ENCODE peak calls at places on chromosomes 5 and 9, in nine cellular contexts. V, E, I, P, W, K, N, A and Z are unnamed samples.

GRCh38 chr5:10456583-10457562 is 15.2 kb downstream of the ROPN1L start:
- DNase-seq in V (no peak), E (no peak), I (no peak), P (peak), W (no peak), K (peak), N (no peak), A (no peak), Z (no peak)

GRCh38 chr9:4857163-4857562 is 64.4 kb downstream of the RCL1 start:
- DNase-seq in V (no peak), E (no peak), I (no peak), P (no peak), W (no peak), K (no peak), N (no peak), A (no peak), Z (no peak)

GRCh38 chr5:143657814-143658395 is 154.1 kb upstream of the HMHB1 start:
- DNase-seq in V (no peak), E (no peak), I (no peak), P (no peak), W (no peak), K (no peak), N (no peak), A (no peak), Z (no peak)

GRCh38 chr9:105157178-105157583 is 87.3 kb upstream of the SLC44A1 start:
- DNase-seq in V (no peak), E (no peak), I (peak), P (peak), W (peak), K (peak), N (peak), A (peak), Z (peak)

GRCh38 chr5:80036621-80037020 is 1.5 kb downstream of the THBS4 start:
- DNase-seq in V (no peak), E (no peak), I (no peak), P (no peak), W (no peak), K (no peak), N (no peak), A (no peak), Z (no peak)

GRCh38 chr5:95446560-95447221 is 55.5 kb downstream of the FAM81B start:
- DNase-seq in V (no peak), E (no peak), I (no peak), P (no peak), W (no peak), K (no peak), N (no peak), A (no peak), Z (no peak)

GRCh38 chr9:106682420-106682819 is 180.5 kb upstream of the ZNF462 start:
- DNase-seq in V (no peak), E (no peak), I (no peak), P (no peak), W (no peak), K (no peak), N (no peak), A (no peak), Z (no peak)

GRCh38 chr9:90141723-90142122 is 500.9 kb downstream of the DIRAS2 start:
- DNase-seq in V (no peak), E (no peak), I (peak), P (no peak), W (no peak), K (no peak), N (no peak), A (no peak), Z (no peak)

GRCh38 chr5:111320953-111321352 is 96.8 kb downstream of the CAMK4 start:
- DNase-seq in V (no peak), E (no peak), I (no peak), P (no peak), W (no peak), K (no peak), N (no peak), A (no peak), Z (no peak)

GRCh38 chr9:133087429-133088145 is 25.8 kb downstream of the CEL start:
- DNase-seq in V (no peak), E (no peak), I (no peak), P (no peak), W (no peak), K (no peak), N (no peak), A (no peak), Z (no peak)

GRCh38 chr9:127021664-127022337 is 100.6 kb downstream of the ANGPTL2 start:
- DNase-seq in V (no peak), E (no peak), I (no peak), P (peak), W (no peak), K (no peak), N (peak), A (peak), Z (no peak)

GRCh38 chr5:123785160-123786001 is 273.4 kb downstream of the CSNK1G3 start:
- DNase-seq in V (no peak), E (no peak), I (no peak), P (peak), W (no peak), K (no peak), N (peak), A (peak), Z (no peak)

GRCh38 chr9:2096376-2096970 is 81.3 kb downstream of the SMARCA2 start:
- DNase-seq in V (no peak), E (no peak), I (no peak), P (no peak), W (no peak), K (no peak), N (no peak), A (no peak), Z (no peak)

GRCh38 chr9:9556865-9557803 is 1055.7 kb downstream of the PTPRD start:
- DNase-seq in V (no peak), E (no peak), I (no peak), P (no peak), W (no peak), K (peak), N (no peak), A (no peak), Z (no peak)

GRCh38 chr9:4489919-4490704 is at the start of gene SLC1A1:
- DNase-seq in V (no peak), E (peak), I (peak), P (peak), W (peak), K (peak), N (no peak), A (peak), Z (no peak)

GRCh38 chr5:31194458-31194808 is 947 bp downstream of the CDH6 start:
- DNase-seq in V (no peak), E (no peak), I (no peak), P (peak), W (no peak), K (no peak), N (no peak), A (no peak), Z (no peak)

GRCh38 chr5:54766748-54767147 is 218.6 kb downstream of the ESM1 start:
- DNase-seq in V (no peak), E (no peak), I (no peak), P (no peak), W (no peak), K (no peak), N (no peak), A (no peak), Z (no peak)

GRCh38 chr9:93263334-93264229 is 79.6 kb downstream of the WNK2 start:
- DNase-seq in V (no peak), E (peak), I (peak), P (no peak), W (no peak), K (peak), N (no peak), A (no peak), Z (no peak)

GRCh38 chr5:399296-400281 is 43.4 kb upstream of the EXOC3 start:
- DNase-seq in V (no peak), E (peak), I (peak), P (peak), W (no peak), K (peak), N (peak), A (peak), Z (no peak)

GRCh38 chr5:126446498-126447224 is 23.5 kb downstream of the GRAMD2B start:
- DNase-seq in V (no peak), E (no peak), I (no peak), P (peak), W (no peak), K (no peak), N (peak), A (peak), Z (no peak)

GRCh38 chr5:16616536-16617271 is at the start of gene RETREG1:
- DNase-seq in V (peak), E (peak), I (peak), P (peak), W (peak), K (peak), N (no peak), A (peak), Z (peak)

GRCh38 chr5:67160985-67161384 is 35.6 kb downstream of the CD180 start:
- DNase-seq in V (peak), E (no peak), I (no peak), P (no peak), W (no peak), K (no peak), N (peak), A (no peak), Z (no peak)

GRCh38 chr9:137310190-137311052 is 8.3 kb upstream of the NRARP start:
- DNase-seq in V (no peak), E (no peak), I (no peak), P (no peak), W (peak), K (peak), N (no peak), A (peak), Z (no peak)

GRCh38 chr5:135458356-135458755 is 6.2 kb upstream of the TIFAB start:
- DNase-seq in V (no peak), E (no peak), I (no peak), P (no peak), W (no peak), K (no peak), N (no peak), A (no peak), Z (no peak)

GRCh38 chr9:124202447-124202971 is 55.2 kb upstream of the NEK6 start:
- DNase-seq in V (peak), E (peak), I (peak), P (peak), W (no peak), K (peak), N (no peak), A (peak), Z (peak)

DNA sequence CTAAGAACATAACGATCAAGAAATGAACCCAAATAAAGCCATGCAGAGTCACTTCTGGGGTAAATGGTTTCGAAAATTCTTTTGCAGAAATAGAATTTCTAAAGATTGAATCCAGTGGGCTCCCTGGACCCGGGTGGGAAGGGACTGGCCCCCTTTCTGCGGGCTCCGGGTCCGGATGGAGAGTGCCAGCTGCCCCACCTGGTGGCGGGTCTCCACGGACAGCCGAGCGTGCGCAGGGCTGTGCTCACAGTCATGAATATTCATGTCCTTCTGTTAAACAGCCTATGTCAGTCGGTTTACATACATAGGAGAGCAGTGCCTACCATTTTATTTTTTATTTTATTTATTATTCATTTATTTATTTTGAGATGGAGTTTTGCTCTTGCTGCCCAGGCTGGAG is 4.7 kb upstream of the PPP1R26 start:
- DNase-seq in V (no peak), E (peak), I (no peak), P (peak), W (no peak), K (peak), N (no peak), A (no peak), Z (no peak)
- TF ChIP-seq CTCF in V (no peak), E (no peak), I (peak), P (peak), W (no peak), K (peak), N (peak), A (no peak), Z (no peak)

GRCh38 chr5:158385982-158386381 is 527.0 kb upstream of the CLINT1 start:
- DNase-seq in V (no peak), E (no peak), I (no peak), P (no peak), W (no peak), K (no peak), N (no peak), A (no peak), Z (no peak)
- TF ChIP-seq CTCF in V (no peak), E (no peak), I (no peak), P (no peak), W (no peak), K (no peak), N (no peak), A (no peak), Z (no peak)

GRCh38 chr5:14581891-14582796 is 552 bp downstream of the OTULINL start:
- DNase-seq in V (peak), E (peak), I (peak), P (no peak), W (peak), K (peak), N (no peak), A (peak), Z (peak)
- TF ChIP-seq CTCF in V (peak), E (no peak), I (peak), P (no peak), W (no peak), K (peak), N (no peak), A (peak), Z (peak)

DNA sequence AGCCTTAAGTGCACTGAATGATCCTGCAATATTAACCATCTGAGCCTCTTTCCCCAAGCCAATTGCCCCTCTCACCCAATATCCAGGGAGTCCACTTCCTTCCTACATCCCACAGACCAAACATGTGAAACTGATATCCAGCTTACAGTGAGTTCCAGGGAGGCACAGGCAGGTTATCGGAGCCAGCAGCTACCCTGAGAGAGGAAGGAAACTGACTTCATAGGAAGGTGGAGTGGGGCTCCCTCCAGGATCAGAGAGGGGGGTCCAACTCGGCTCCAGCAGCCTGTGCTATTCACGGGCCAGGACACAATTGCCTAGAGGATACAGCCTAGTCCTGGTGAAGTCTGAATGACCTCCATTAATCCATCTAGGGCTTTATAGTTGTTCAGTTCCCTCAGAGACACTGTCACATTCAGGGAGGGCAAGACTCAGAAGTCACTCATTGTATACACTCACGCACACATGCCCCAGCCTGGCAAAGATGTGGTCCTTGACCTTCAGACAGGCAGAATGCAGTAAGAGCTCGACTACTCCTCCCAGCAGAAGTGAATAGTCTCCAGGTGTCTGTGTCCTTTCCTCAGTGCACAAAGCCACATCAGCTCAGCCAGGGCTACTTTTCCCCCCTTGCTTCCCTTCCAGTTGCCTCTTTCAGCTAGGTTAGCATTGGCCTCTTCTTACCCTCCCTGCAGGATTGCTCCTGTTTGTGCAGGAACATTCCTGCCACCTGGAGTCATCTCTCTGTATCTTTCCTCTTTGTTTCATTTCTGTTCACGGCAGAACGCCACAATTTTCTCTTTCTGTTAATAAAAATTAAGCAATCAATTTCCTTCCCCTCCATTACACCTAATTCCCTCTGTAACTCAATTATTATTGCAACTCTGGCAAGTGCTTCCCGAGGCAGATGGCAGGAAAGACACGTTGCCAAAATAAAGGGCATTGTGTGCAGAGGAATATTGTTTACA is 501.7 kb downstream of the ARHGEF28 start:
- DNase-seq in V (no peak), E (no peak), I (no peak), P (no peak), W (no peak), K (peak), N (no peak), A (no peak), Z (no peak)
- TF ChIP-seq CTCF in V (no peak), E (no peak), I (no peak), P (no peak), W (no peak), K (peak), N (peak), A (peak), Z (no peak)